ENCODE peak calls at places on chromosomes 2 and 18, in ten cellular contexts. One of them, this sample, is unnamed.

GRCh38 chr2:30293303-30293912 is 62.1 kb downstream of the LBH start:
- DNase-seq in H1: no peak
- DNase-seq in uterus: peak
- DNase-seq in heart left ventricle: no peak
- DNase-seq in AG04450: peak
- DNase-seq in ascending aorta: no peak
- DNase-seq in dorsolateral prefrontal cortex: no peak
- DNase-seq in CD4-positive, CD25-positive, alpha-beta regulatory T cell: no peak
- DNase-seq in coronary artery: no peak
- DNase-seq in kidney: no peak
- DNase-seq in this sample: no peak

GRCh38 chr2:23230885-23231284 is 154.1 kb upstream of the KLHL29 start:
- DNase-seq in AG04450: no peak
- DNase-seq in kidney: no peak
- DNase-seq in CD4-positive, CD25-positive, alpha-beta regulatory T cell: no peak
- DNase-seq in H1: no peak
- DNase-seq in coronary artery: no peak
- DNase-seq in uterus: no peak
- DNase-seq in dorsolateral prefrontal cortex: no peak
- DNase-seq in ascending aorta: no peak
- DNase-seq in heart left ventricle: no peak
- DNase-seq in this sample: no peak

GRCh38 chr18:31610841-31611240 is 19.2 kb downstream of the TTR start:
- DNase-seq in H1: peak
- DNase-seq in ascending aorta: no peak
- DNase-seq in heart left ventricle: no peak
- DNase-seq in uterus: no peak
- DNase-seq in CD4-positive, CD25-positive, alpha-beta regulatory T cell: no peak
- DNase-seq in dorsolateral prefrontal cortex: no peak
- DNase-seq in coronary artery: no peak
- DNase-seq in kidney: no peak
- DNase-seq in AG04450: no peak
- DNase-seq in this sample: no peak

GRCh38 chr2:236728916-236729670 is 159.5 kb downstream of the ACKR3 start:
- DNase-seq in uterus: no peak
- DNase-seq in coronary artery: no peak
- DNase-seq in CD4-positive, CD25-positive, alpha-beta regulatory T cell: no peak
- DNase-seq in H1: no peak
- DNase-seq in kidney: no peak
- DNase-seq in heart left ventricle: no peak
- DNase-seq in ascending aorta: no peak
- DNase-seq in dorsolateral prefrontal cortex: no peak
- DNase-seq in AG04450: no peak
- DNase-seq in this sample: no peak

GRCh38 chr2:175807031-175807873 is 194.8 kb downstream of the LNPK start:
- DNase-seq in dorsolateral prefrontal cortex: no peak
- DNase-seq in coronary artery: no peak
- DNase-seq in H1: no peak
- DNase-seq in ascending aorta: no peak
- DNase-seq in heart left ventricle: no peak
- DNase-seq in AG04450: no peak
- DNase-seq in kidney: no peak
- DNase-seq in CD4-positive, CD25-positive, alpha-beta regulatory T cell: no peak
- DNase-seq in uterus: no peak
- DNase-seq in this sample: no peak

GRCh38 chr18:31241900-31242409 is 76.0 kb upstream of the DSG1 start:
- DNase-seq in uterus: no peak
- DNase-seq in H1: peak
- DNase-seq in CD4-positive, CD25-positive, alpha-beta regulatory T cell: no peak
- DNase-seq in dorsolateral prefrontal cortex: no peak
- DNase-seq in ascending aorta: no peak
- DNase-seq in coronary artery: no peak
- DNase-seq in AG04450: no peak
- DNase-seq in kidney: no peak
- DNase-seq in heart left ventricle: no peak
- DNase-seq in this sample: no peak

GRCh38 chr2:55225481-55226020 is 6.5 kb downstream of the CLHC1 start:
- DNase-seq in uterus: no peak
- DNase-seq in dorsolateral prefrontal cortex: no peak
- DNase-seq in heart left ventricle: no peak
- DNase-seq in H1: no peak
- DNase-seq in AG04450: no peak
- DNase-seq in CD4-positive, CD25-positive, alpha-beta regulatory T cell: no peak
- DNase-seq in coronary artery: no peak
- DNase-seq in kidney: no peak
- DNase-seq in ascending aorta: no peak
- DNase-seq in this sample: no peak

GRCh38 chr18:56873441-56874140 is 222.4 kb downstream of the WDR7 start:
- DNase-seq in H1: peak
- DNase-seq in coronary artery: no peak
- DNase-seq in CD4-positive, CD25-positive, alpha-beta regulatory T cell: no peak
- DNase-seq in AG04450: no peak
- DNase-seq in uterus: no peak
- DNase-seq in heart left ventricle: no peak
- DNase-seq in ascending aorta: no peak
- DNase-seq in kidney: no peak
- DNase-seq in dorsolateral prefrontal cortex: peak
- DNase-seq in this sample: no peak

GRCh38 chr18:21933931-21934765 is 193.6 kb downstream of the MIB1 start:
- DNase-seq in H1: peak
- DNase-seq in AG04450: no peak
- DNase-seq in kidney: no peak
- DNase-seq in dorsolateral prefrontal cortex: no peak
- DNase-seq in coronary artery: no peak
- DNase-seq in ascending aorta: no peak
- DNase-seq in uterus: no peak
- DNase-seq in CD4-positive, CD25-positive, alpha-beta regulatory T cell: no peak
- DNase-seq in heart left ventricle: no peak
- DNase-seq in this sample: no peak

GRCh38 chr2:94759211-94759610 is 112.0 kb upstream of the TEKT4 start:
- DNase-seq in heart left ventricle: no peak
- DNase-seq in ascending aorta: no peak
- DNase-seq in AG04450: no peak
- DNase-seq in H1: no peak
- DNase-seq in uterus: no peak
- DNase-seq in CD4-positive, CD25-positive, alpha-beta regulatory T cell: no peak
- DNase-seq in coronary artery: no peak
- DNase-seq in dorsolateral prefrontal cortex: no peak
- DNase-seq in kidney: no peak
- DNase-seq in this sample: no peak

DNA sequence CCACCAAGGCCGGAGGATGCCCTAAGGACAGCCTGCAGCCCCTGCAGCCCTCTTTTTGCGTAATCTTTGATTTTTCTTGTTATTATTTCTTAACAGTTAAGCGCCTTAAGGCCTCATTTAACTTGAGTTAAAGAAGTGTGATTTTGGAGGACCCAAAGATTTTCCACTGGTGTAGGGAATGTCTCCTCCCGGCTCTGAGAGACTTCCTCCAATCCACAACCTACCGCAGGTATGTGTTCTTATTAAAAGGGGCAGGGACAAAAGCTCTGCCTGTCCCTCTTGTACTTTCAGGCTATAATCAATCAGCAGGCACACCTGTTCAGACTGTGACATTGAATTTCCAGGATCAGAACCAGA is 285.1 kb downstream of the PRKCE start:
- DNase-seq in coronary artery: peak
- DNase-seq in AG04450: no peak
- DNase-seq in heart left ventricle: no peak
- DNase-seq in uterus: no peak
- DNase-seq in CD4-positive, CD25-positive, alpha-beta regulatory T cell: no peak
- DNase-seq in dorsolateral prefrontal cortex: no peak
- DNase-seq in ascending aorta: no peak
- DNase-seq in H1: no peak
- DNase-seq in kidney: no peak
- DNase-seq in this sample: no peak
- H3K27ac ChIP-seq in coronary artery: peak
- H3K27ac ChIP-seq in AG04450: no peak
- H3K27ac ChIP-seq in heart left ventricle: no peak
- H3K27ac ChIP-seq in uterus: no peak
- H3K27ac ChIP-seq in CD4-positive, CD25-positive, alpha-beta regulatory T cell: no peak
- H3K27ac ChIP-seq in dorsolateral prefrontal cortex: no peak
- H3K27ac ChIP-seq in ascending aorta: no peak
- H3K27ac ChIP-seq in H1: no peak
- H3K27ac ChIP-seq in kidney: no peak
- H3K27ac ChIP-seq in this sample: peak

DNA sequence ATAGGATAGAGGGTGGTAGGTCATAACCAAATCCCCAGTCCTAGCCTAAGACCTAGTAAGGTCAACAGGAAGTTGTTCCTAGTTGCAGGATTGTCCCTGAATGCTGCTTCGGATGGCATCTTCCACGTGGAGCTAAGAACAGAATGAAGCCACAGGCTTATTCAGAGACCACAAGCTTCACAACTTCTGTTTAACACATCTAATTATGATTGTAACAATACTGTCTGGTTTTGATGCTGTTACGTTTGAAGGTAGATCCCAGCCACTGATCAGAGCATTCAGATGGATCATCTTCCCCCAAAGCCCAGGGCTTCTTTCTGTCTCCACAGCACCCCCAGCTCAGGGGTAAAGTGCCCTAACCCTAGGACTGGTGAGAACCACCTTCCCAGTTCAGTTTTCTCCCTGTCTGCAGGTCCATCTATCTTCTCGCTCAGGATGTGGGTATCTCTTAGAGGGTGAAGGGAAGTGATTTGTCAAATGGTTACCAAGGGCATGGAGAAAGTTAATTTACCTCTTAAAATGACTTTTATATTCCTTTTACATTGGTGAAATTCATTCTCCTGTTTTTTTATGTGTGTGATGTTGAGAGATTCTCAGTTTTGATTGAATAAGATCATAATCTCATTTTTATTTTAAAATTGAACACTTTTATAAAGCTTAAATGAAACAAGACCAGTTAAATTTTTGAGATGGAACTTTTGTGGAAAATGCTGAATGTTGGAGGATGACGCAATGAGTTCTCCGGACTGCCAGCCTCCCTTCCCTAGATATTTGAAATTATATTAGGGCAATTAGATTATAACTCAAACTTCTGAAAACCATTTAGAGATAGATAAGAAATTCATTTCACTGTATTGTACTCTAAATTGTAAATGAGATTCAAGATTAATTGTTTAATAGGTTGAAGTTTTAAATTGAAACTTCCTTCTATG is 66.5 kb downstream of the RHBDD1 start:
- DNase-seq in AG04450: no peak
- DNase-seq in coronary artery: no peak
- DNase-seq in CD4-positive, CD25-positive, alpha-beta regulatory T cell: no peak
- DNase-seq in H1: no peak
- DNase-seq in ascending aorta: no peak
- DNase-seq in kidney: no peak
- DNase-seq in uterus: no peak
- DNase-seq in heart left ventricle: no peak
- DNase-seq in dorsolateral prefrontal cortex: no peak
- DNase-seq in this sample: no peak
- H3K27ac ChIP-seq in AG04450: no peak
- H3K27ac ChIP-seq in coronary artery: no peak
- H3K27ac ChIP-seq in CD4-positive, CD25-positive, alpha-beta regulatory T cell: no peak
- H3K27ac ChIP-seq in H1: no peak
- H3K27ac ChIP-seq in ascending aorta: no peak
- H3K27ac ChIP-seq in kidney: no peak
- H3K27ac ChIP-seq in uterus: no peak
- H3K27ac ChIP-seq in heart left ventricle: no peak
- H3K27ac ChIP-seq in dorsolateral prefrontal cortex: no peak
- H3K27ac ChIP-seq in this sample: no peak

DNA sequence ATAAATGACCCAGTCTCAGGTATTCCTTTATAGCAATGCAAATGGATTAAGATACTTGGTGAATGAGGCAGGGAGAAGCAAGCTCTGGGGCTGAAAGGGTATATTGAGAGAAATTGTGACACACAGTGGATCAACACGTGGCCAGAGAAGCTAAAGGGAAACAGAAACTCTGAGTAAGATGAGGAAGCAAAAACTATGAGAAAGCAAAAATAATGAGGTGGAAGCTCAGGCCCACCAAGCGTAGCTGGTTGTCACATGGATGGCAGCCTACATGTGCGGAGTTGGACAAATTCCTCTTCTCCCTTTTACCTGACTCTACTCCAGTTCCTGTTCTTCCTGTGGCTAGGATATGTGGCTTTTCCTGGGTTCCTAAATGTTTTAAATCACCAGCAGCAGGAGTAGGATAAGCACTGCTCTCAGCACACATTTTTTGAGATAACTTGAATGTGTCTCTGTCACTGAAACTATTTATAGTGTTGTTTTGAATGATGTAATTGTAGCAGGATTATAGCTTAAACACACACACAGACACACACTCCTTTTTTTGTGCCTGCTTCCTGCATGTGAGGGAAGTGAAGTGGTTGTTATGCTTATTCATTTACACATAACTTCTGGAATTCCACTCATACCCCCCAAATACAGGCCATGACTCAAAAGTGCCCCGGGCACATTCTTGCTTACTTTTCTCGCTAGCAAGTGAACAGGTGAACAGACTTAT is 30.1 kb upstream of the EPC2 start:
- DNase-seq in heart left ventricle: no peak
- DNase-seq in CD4-positive, CD25-positive, alpha-beta regulatory T cell: no peak
- DNase-seq in uterus: no peak
- DNase-seq in coronary artery: no peak
- DNase-seq in dorsolateral prefrontal cortex: no peak
- DNase-seq in kidney: no peak
- DNase-seq in H1: peak
- DNase-seq in ascending aorta: no peak
- DNase-seq in AG04450: peak
- DNase-seq in this sample: no peak
- H3K27ac ChIP-seq in heart left ventricle: peak
- H3K27ac ChIP-seq in CD4-positive, CD25-positive, alpha-beta regulatory T cell: no peak
- H3K27ac ChIP-seq in uterus: peak
- H3K27ac ChIP-seq in coronary artery: no peak
- H3K27ac ChIP-seq in dorsolateral prefrontal cortex: no peak
- H3K27ac ChIP-seq in kidney: no peak
- H3K27ac ChIP-seq in H1: peak
- H3K27ac ChIP-seq in ascending aorta: peak
- H3K27ac ChIP-seq in AG04450: no peak
- H3K27ac ChIP-seq in this sample: no peak

GRCh38 chr2:86201951-86202692 is 2.9 kb downstream of the MRPL35 start:
- DNase-seq in uterus: no peak
- DNase-seq in H1: no peak
- DNase-seq in dorsolateral prefrontal cortex: no peak
- DNase-seq in kidney: no peak
- DNase-seq in AG04450: no peak
- DNase-seq in CD4-positive, CD25-positive, alpha-beta regulatory T cell: no peak
- DNase-seq in coronary artery: no peak
- DNase-seq in heart left ventricle: no peak
- DNase-seq in ascending aorta: no peak
- DNase-seq in this sample: no peak
- H3K27ac ChIP-seq in uterus: no peak
- H3K27ac ChIP-seq in H1: no peak
- H3K27ac ChIP-seq in dorsolateral prefrontal cortex: no peak
- H3K27ac ChIP-seq in kidney: no peak
- H3K27ac ChIP-seq in AG04450: no peak
- H3K27ac ChIP-seq in CD4-positive, CD25-positive, alpha-beta regulatory T cell: no peak
- H3K27ac ChIP-seq in coronary artery: no peak
- H3K27ac ChIP-seq in heart left ventricle: peak
- H3K27ac ChIP-seq in ascending aorta: no peak
- H3K27ac ChIP-seq in this sample: peak

GRCh38 chr2:182911813-182912517 is 45.5 kb upstream of the FRZB start:
- DNase-seq in dorsolateral prefrontal cortex: no peak
- DNase-seq in AG04450: no peak
- DNase-seq in ascending aorta: no peak
- DNase-seq in coronary artery: no peak
- DNase-seq in H1: no peak
- DNase-seq in CD4-positive, CD25-positive, alpha-beta regulatory T cell: no peak
- DNase-seq in kidney: no peak
- DNase-seq in uterus: no peak
- DNase-seq in heart left ventricle: no peak
- DNase-seq in this sample: no peak
- H3K27ac ChIP-seq in dorsolateral prefrontal cortex: no peak
- H3K27ac ChIP-seq in AG04450: no peak
- H3K27ac ChIP-seq in ascending aorta: no peak
- H3K27ac ChIP-seq in coronary artery: no peak
- H3K27ac ChIP-seq in H1: no peak
- H3K27ac ChIP-seq in CD4-positive, CD25-positive, alpha-beta regulatory T cell: no peak
- H3K27ac ChIP-seq in kidney: no peak
- H3K27ac ChIP-seq in uterus: no peak
- H3K27ac ChIP-seq in heart left ventricle: no peak
- H3K27ac ChIP-seq in this sample: peak

This sample was measured in gastrocnemius medialis.